ENCODE peak calls at places on chromosomes 5 and 9, in eight cellular contexts. X, S, F, N, D, K, E and G are unnamed samples. For H3K4me1 and H3K27me3, the result is how much of the 10 kb centered on the place peaks cover.

GRCh38 chr9:90546200-90546599 is 96.4 kb downstream of the DIRAS2 start:
- DNase-seq in E (peak), S (no peak), N (peak), X (peak), F (no peak), K (no peak), D (peak), G (peak)

GRCh38 chr5:151153300-151153699 is 4.3 kb downstream of the ANXA6 start:
- DNase-seq in E (no peak), F (no peak), D (no peak), N (no peak), K (no peak), X (no peak), S (no peak), G (no peak)

GRCh38 chr5:175889910-175890684 is 18.7 kb downstream of the CPLX2 start:
- DNase-seq in D (no peak), N (no peak), E (no peak), K (peak), X (peak), S (no peak), F (no peak), G (peak)

GRCh38 chr9:9522406-9522805 is 1090.4 kb downstream of the PTPRD start:
- DNase-seq in X (no peak), N (no peak), E (no peak), D (no peak), S (no peak), K (no peak), F (no peak), G (no peak)

GRCh38 chr5:90569084-90569483 is 10.5 kb downstream of the ADGRV1 start:
- DNase-seq in S (no peak), X (no peak), F (no peak), E (no peak), N (no peak), D (no peak), K (no peak), G (no peak)

GRCh38 chr9:19026375-19026774 is 6.6 kb downstream of the SAXO1 start:
- DNase-seq in K (no peak), D (no peak), X (no peak), F (no peak), N (no peak), E (peak), S (no peak), G (no peak)

GRCh38 chr5:56680731-56681130 is 134.6 kb upstream of the MAP3K1 start:
- DNase-seq in X (no peak), K (no peak), F (no peak), S (no peak), N (no peak), D (no peak), E (no peak), G (no peak)

GRCh38 chr5:64807505-64807904 is 38.8 kb downstream of the CWC27 start:
- DNase-seq in F (no peak), X (peak), E (no peak), N (no peak), S (no peak), D (no peak), K (no peak), G (no peak)

GRCh38 chr5:61228691-61229280 is 66.5 kb upstream of the SMIM15 start:
- DNase-seq in D (peak), F (no peak), N (peak), E (peak), K (no peak), X (peak), S (no peak), G (no peak)

GRCh38 chr9:96175001-96175400 is 127.0 kb downstream of the HSD17B3 start:
- DNase-seq in X (no peak), N (no peak), S (no peak), K (no peak), F (no peak), E (no peak), D (no peak), G (no peak)

GRCh38 chr5:79456449-79456848 is 57.5 kb downstream of the HOMER1 start:
- DNase-seq in N (no peak), D (no peak), E (peak), S (no peak), X (peak), F (no peak), K (no peak), G (no peak)

GRCh38 chr5:126335871-126336270 is 87.3 kb upstream of the GRAMD2B start:
- DNase-seq in D (no peak), X (peak), F (no peak), E (peak), S (no peak), N (no peak), K (no peak), G (no peak)

GRCh38 chr5:178547753-178548415 is 42.3 kb downstream of the COL23A1 start:
- DNase-seq in K (no peak), D (no peak), X (no peak), N (no peak), E (no peak), S (no peak), F (peak), G (no peak)

GRCh38 chr9:121778252-121779225 is 127.1 kb downstream of the DAB2IP start:
- DNase-seq in D (no peak), E (no peak), S (no peak), K (no peak), N (no peak), X (peak), F (no peak), G (peak)

GRCh38 chr5:133460172-133460758 is 152.1 kb downstream of the FSTL4 start:
- DNase-seq in N (peak), F (no peak), S (no peak), D (no peak), E (peak), X (no peak), K (peak), G (peak)

GRCh38 chr9:65400886-65401285 is 115.9 kb upstream of the FOXD4L5 start:
- DNase-seq in K (no peak), X (no peak), F (no peak), E (no peak), D (no peak), N (no peak), S (no peak), G (no peak)

GRCh38 chr5:75322066-75322465 is 15.0 kb upstream of the HMGCR start:
- DNase-seq in D (no peak), S (no peak), X (no peak), K (no peak), E (no peak), N (no peak), F (no peak), G (no peak)

GRCh38 chr5:75324791-75325190 is 12.2 kb upstream of the HMGCR start:
- DNase-seq in S (no peak), E (no peak), K (no peak), X (no peak), D (no peak), F (no peak), N (no peak), G (no peak)

GRCh38 chr5:75325242-75325641 is 11.8 kb upstream of the HMGCR start:
- DNase-seq in E (no peak), N (no peak), X (no peak), F (no peak), S (no peak), D (no peak), K (no peak), G (no peak)

GRCh38 chr5:75319636-75320035 is 17.4 kb upstream of the HMGCR start:
- DNase-seq in N (no peak), S (no peak), K (no peak), D (no peak), E (no peak), F (no peak), X (no peak), G (no peak)

GRCh38 chr5:75320341-75320740 is 16.7 kb upstream of the HMGCR start:
- DNase-seq in D (no peak), N (no peak), K (no peak), S (no peak), E (peak), X (peak), F (no peak), G (no peak)
- H3K4me1 ChIP-seq in D (under half), N (under half), K (under half), S (under half), E (under half), X (under half), F (under half), G (under half)

GRCh38 chr9:78860806-78861475 is 564.0 kb downstream of the PSAT1 start:
- DNase-seq in S (no peak), F (no peak), E (peak), K (no peak), D (peak), X (peak), N (no peak), G (no peak)
- TF ChIP-seq CTCF in S (no peak), F (no peak), E (no peak), K (peak), D (peak), X (no peak), N (peak), G (peak)

GRCh38 chr5:98770911-98771322 is 2.5 kb upstream of the RGMB start:
- DNase-seq in S (no peak), E (peak), D (no peak), X (peak), N (peak), K (no peak), F (no peak), G (no peak)
- H3K27me3 ChIP-seq in S (under half), E (under half), D (under half), X (under half), N (under half), K (under half), F (under half), G (under half)

GRCh38 chr5:147773587-147773986 is 8.9 kb downstream of the JAKMIP2 start:
- DNase-seq in K (no peak), X (no peak), S (no peak), N (no peak), E (no peak), F (no peak), D (no peak), G (no peak)
- H3K4me1 ChIP-seq in K (under half), X (under half), S (under half), N (half or more), E (under half), F (under half), D (under half), G (under half)